ENCODE peak calls at places on chromosomes 13 and 19, in four cellular contexts. One of them, this sample, is unnamed. For H3K36me3, the result is how much of the 10 kb centered on the place peaks cover.

GRCh38 chr13:104586010-104586746 is 1520.0 kb upstream of the SLC10A2 start:
- DNase-seq in CD4-positive, CD25-positive, alpha-beta regulatory T cell: no peak
- DNase-seq in gastrocnemius medialis: no peak
- DNase-seq in brain microvascular endothelial cell: peak
- DNase-seq in this sample: no peak

GRCh38 chr19:58097783-58098681 is at the start of gene ZSCAN18:
- DNase-seq in CD4-positive, CD25-positive, alpha-beta regulatory T cell: peak
- DNase-seq in gastrocnemius medialis: peak
- DNase-seq in brain microvascular endothelial cell: peak
- DNase-seq in this sample: peak

GRCh38 chr19:11422163-11423068 is 3.3 kb upstream of the RGL3 start:
- DNase-seq in CD4-positive, CD25-positive, alpha-beta regulatory T cell: peak
- DNase-seq in gastrocnemius medialis: peak
- DNase-seq in brain microvascular endothelial cell: peak
- DNase-seq in this sample: peak

GRCh38 chr13:73215807-73216206 is 157.0 kb downstream of the KLF5 start:
- DNase-seq in CD4-positive, CD25-positive, alpha-beta regulatory T cell: no peak
- DNase-seq in gastrocnemius medialis: no peak
- DNase-seq in brain microvascular endothelial cell: peak
- DNase-seq in this sample: no peak

GRCh38 chr13:73304442-73304841 is 245.6 kb downstream of the KLF5 start:
- DNase-seq in CD4-positive, CD25-positive, alpha-beta regulatory T cell: no peak
- DNase-seq in gastrocnemius medialis: no peak
- DNase-seq in brain microvascular endothelial cell: no peak
- DNase-seq in this sample: no peak

GRCh38 chr13:27053902-27054595 is 117.6 kb downstream of the USP12 start:
- DNase-seq in CD4-positive, CD25-positive, alpha-beta regulatory T cell: no peak
- DNase-seq in gastrocnemius medialis: no peak
- DNase-seq in brain microvascular endothelial cell: peak
- DNase-seq in this sample: no peak

GRCh38 chr13:49840266-49840665 is 47.8 kb upstream of the KPNA3 start:
- DNase-seq in CD4-positive, CD25-positive, alpha-beta regulatory T cell: no peak
- DNase-seq in gastrocnemius medialis: no peak
- DNase-seq in brain microvascular endothelial cell: no peak
- DNase-seq in this sample: no peak

GRCh38 chr13:42699922-42700321 is 81.5 kb upstream of the FAM216B start:
- DNase-seq in CD4-positive, CD25-positive, alpha-beta regulatory T cell: no peak
- DNase-seq in gastrocnemius medialis: no peak
- DNase-seq in brain microvascular endothelial cell: no peak
- DNase-seq in this sample: no peak

GRCh38 chr19:3115411-3115810 is 20.4 kb upstream of the GNA15 start:
- DNase-seq in CD4-positive, CD25-positive, alpha-beta regulatory T cell: no peak
- DNase-seq in gastrocnemius medialis: no peak
- DNase-seq in brain microvascular endothelial cell: no peak
- DNase-seq in this sample: no peak
- H3K36me3 ChIP-seq in CD4-positive, CD25-positive, alpha-beta regulatory T cell: under half
- H3K36me3 ChIP-seq in gastrocnemius medialis: under half
- H3K36me3 ChIP-seq in brain microvascular endothelial cell: under half
- H3K36me3 ChIP-seq in this sample: under half

DNA sequence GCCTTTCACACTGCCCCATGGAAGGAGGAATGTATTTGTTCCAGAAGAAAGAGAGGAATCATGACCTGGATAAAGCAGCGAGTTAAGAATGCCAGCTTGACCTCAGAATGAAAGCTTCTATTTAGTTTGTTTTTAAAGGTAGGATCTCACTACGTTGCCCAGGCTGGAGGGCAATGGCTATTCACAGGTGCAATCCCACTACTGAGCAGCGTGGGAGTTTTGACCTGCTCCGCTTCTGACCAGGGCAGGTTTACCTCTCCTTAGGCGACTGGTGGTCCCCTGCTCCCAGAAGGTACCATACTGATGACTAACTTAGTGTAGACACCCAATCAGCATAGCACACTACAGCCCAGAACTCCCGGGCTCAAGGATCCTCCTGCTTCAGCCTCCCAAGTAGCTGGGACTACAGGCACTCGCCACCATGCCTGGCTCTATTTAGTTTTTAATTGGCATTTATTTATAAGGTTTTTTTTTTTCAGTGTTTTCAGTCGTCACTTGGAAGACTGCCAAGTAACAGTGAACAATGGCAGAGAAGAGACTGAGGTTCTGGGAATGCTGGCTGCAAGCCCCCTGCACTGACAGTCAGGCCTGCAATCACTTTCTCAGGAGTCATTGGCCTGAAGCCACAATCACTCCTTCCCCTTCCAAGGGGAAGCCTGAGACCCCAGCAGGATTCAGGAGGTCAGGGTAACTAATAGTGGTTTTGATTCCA is 73.1 kb downstream of the EPS15L1 start:
- DNase-seq in CD4-positive, CD25-positive, alpha-beta regulatory T cell: no peak
- DNase-seq in gastrocnemius medialis: no peak
- DNase-seq in brain microvascular endothelial cell: no peak
- DNase-seq in this sample: no peak
- H3K36me3 ChIP-seq in CD4-positive, CD25-positive, alpha-beta regulatory T cell: under half
- H3K36me3 ChIP-seq in gastrocnemius medialis: under half
- H3K36me3 ChIP-seq in brain microvascular endothelial cell: under half
- H3K36me3 ChIP-seq in this sample: half or more

DNA sequence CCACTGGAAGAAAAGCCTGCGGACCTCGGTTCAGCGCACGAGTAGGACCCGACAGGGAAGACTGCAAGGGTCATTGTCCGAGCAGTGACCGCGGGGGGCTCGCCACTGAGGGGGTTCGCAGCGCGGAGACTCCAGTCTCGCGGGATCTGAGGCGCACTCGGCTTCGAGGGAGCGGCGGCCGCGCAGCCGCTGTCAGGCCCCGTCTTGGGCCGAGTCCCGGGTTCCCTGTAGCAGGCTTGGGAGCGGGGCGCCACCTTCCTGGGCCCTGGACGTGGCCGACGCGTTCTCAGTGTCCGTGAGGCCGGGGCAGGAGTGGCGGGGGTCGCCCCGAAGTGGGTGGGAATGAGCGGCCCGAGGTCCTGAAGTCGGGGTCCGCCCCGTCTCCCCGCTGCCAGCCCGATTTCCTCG is 474 bp upstream of the FAM174C start:
- DNase-seq in CD4-positive, CD25-positive, alpha-beta regulatory T cell: peak
- DNase-seq in gastrocnemius medialis: no peak
- DNase-seq in brain microvascular endothelial cell: no peak
- DNase-seq in this sample: no peak
- H3K36me3 ChIP-seq in CD4-positive, CD25-positive, alpha-beta regulatory T cell: under half
- H3K36me3 ChIP-seq in gastrocnemius medialis: half or more
- H3K36me3 ChIP-seq in brain microvascular endothelial cell: under half
- H3K36me3 ChIP-seq in this sample: under half

GRCh38 chr19:43731854-43732253 is 16.0 kb downstream of the IRGC start:
- DNase-seq in CD4-positive, CD25-positive, alpha-beta regulatory T cell: no peak
- DNase-seq in gastrocnemius medialis: no peak
- DNase-seq in brain microvascular endothelial cell: no peak
- DNase-seq in this sample: no peak

GRCh38 chr19:43731346-43731745 is 15.5 kb downstream of the IRGC start:
- DNase-seq in CD4-positive, CD25-positive, alpha-beta regulatory T cell: no peak
- DNase-seq in gastrocnemius medialis: no peak
- DNase-seq in brain microvascular endothelial cell: no peak
- DNase-seq in this sample: no peak

GRCh38 chr19:43738780-43739211 is 16.0 kb downstream of the SMG9 start:
- DNase-seq in CD4-positive, CD25-positive, alpha-beta regulatory T cell: no peak
- DNase-seq in gastrocnemius medialis: no peak
- DNase-seq in brain microvascular endothelial cell: no peak
- DNase-seq in this sample: no peak

GRCh38 chr19:43735957-43736356 is 18.8 kb downstream of the SMG9 start:
- DNase-seq in CD4-positive, CD25-positive, alpha-beta regulatory T cell: no peak
- DNase-seq in gastrocnemius medialis: no peak
- DNase-seq in brain microvascular endothelial cell: peak
- DNase-seq in this sample: no peak

DNA sequence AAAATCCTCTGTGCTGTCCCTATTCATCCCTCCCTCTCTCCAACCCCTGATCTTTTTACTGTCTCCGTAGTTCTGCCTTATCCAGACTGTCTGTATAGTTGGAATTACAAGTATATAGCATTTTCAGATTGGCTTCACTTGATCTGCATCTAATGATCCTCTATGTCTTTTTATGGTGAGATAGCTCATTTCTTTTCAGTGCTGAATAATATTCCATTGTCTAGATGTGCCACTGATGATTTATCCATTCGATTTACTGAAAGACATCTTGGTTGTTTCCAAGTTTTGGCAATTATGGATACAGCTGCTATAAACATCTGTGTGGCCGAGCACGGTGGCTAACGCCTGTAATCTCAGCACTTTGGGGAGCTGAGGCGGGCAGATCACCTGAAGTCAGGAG is 19.1 kb downstream of the IRGC start:
- DNase-seq in CD4-positive, CD25-positive, alpha-beta regulatory T cell: no peak
- DNase-seq in gastrocnemius medialis: no peak
- DNase-seq in brain microvascular endothelial cell: no peak
- DNase-seq in this sample: no peak
- H3K36me3 ChIP-seq in CD4-positive, CD25-positive, alpha-beta regulatory T cell: half or more
- H3K36me3 ChIP-seq in gastrocnemius medialis: half or more
- H3K36me3 ChIP-seq in brain microvascular endothelial cell: half or more
- H3K36me3 ChIP-seq in this sample: half or more

GRCh38 chr13:48086272-48086671 is 8.6 kb downstream of the MED4 start:
- DNase-seq in CD4-positive, CD25-positive, alpha-beta regulatory T cell: no peak
- DNase-seq in gastrocnemius medialis: no peak
- DNase-seq in brain microvascular endothelial cell: no peak
- DNase-seq in this sample: no peak

GRCh38 chr13:48078251-48078656 is 16.6 kb downstream of the MED4 start:
- DNase-seq in CD4-positive, CD25-positive, alpha-beta regulatory T cell: peak
- DNase-seq in gastrocnemius medialis: no peak
- DNase-seq in brain microvascular endothelial cell: no peak
- DNase-seq in this sample: peak

DNA sequence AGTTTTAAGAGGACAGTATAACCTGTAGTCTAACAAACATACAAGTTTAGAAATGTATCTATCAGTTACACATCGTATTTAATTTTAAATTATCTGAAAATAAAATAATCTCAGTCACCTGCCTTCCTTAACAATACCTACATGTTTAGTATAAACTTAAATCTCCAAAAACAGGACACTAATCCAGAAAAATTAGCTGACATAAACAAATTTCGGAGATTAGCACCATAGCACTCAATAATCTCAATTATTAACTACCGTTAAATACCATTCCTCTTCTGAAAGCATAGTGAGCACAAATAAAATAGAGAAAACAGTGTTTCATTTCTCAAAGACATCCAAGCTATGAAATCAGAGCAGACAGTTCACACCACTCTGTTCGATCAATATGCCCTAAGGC is 13.2 kb downstream of the MED4 start:
- DNase-seq in CD4-positive, CD25-positive, alpha-beta regulatory T cell: no peak
- DNase-seq in gastrocnemius medialis: no peak
- DNase-seq in brain microvascular endothelial cell: no peak
- DNase-seq in this sample: no peak
- H3K36me3 ChIP-seq in CD4-positive, CD25-positive, alpha-beta regulatory T cell: half or more
- H3K36me3 ChIP-seq in gastrocnemius medialis: half or more
- H3K36me3 ChIP-seq in brain microvascular endothelial cell: under half
- H3K36me3 ChIP-seq in this sample: under half

GRCh38 chr19:35357867-35358573 is at the start of gene FFAR3:
- DNase-seq in CD4-positive, CD25-positive, alpha-beta regulatory T cell: peak
- DNase-seq in gastrocnemius medialis: peak
- DNase-seq in brain microvascular endothelial cell: no peak
- DNase-seq in this sample: no peak

GRCh38 chr19:35352448-35353304 is 5.0 kb downstream of the FFAR1 start:
- DNase-seq in CD4-positive, CD25-positive, alpha-beta regulatory T cell: peak
- DNase-seq in gastrocnemius medialis: no peak
- DNase-seq in brain microvascular endothelial cell: peak
- DNase-seq in this sample: no peak

GRCh38 chr19:35353635-35354034 is 4.6 kb upstream of the FFAR3 start:
- DNase-seq in CD4-positive, CD25-positive, alpha-beta regulatory T cell: no peak
- DNase-seq in gastrocnemius medialis: no peak
- DNase-seq in brain microvascular endothelial cell: no peak
- DNase-seq in this sample: no peak

GRCh38 chr19:35354898-35355297 is 3.4 kb upstream of the FFAR3 start:
- DNase-seq in CD4-positive, CD25-positive, alpha-beta regulatory T cell: no peak
- DNase-seq in gastrocnemius medialis: no peak
- DNase-seq in brain microvascular endothelial cell: no peak
- DNase-seq in this sample: no peak

GRCh38 chr19:35355851-35356460 is 2.3 kb upstream of the FFAR3 start:
- DNase-seq in CD4-positive, CD25-positive, alpha-beta regulatory T cell: no peak
- DNase-seq in gastrocnemius medialis: no peak
- DNase-seq in brain microvascular endothelial cell: no peak
- DNase-seq in this sample: no peak
- H3K36me3 ChIP-seq in CD4-positive, CD25-positive, alpha-beta regulatory T cell: under half
- H3K36me3 ChIP-seq in gastrocnemius medialis: under half
- H3K36me3 ChIP-seq in brain microvascular endothelial cell: under half
- H3K36me3 ChIP-seq in this sample: under half

GRCh38 chr19:13963603-13964105 is 11.3 kb downstream of the DCAF15 start:
- DNase-seq in CD4-positive, CD25-positive, alpha-beta regulatory T cell: no peak
- DNase-seq in gastrocnemius medialis: no peak
- DNase-seq in brain microvascular endothelial cell: no peak
- DNase-seq in this sample: no peak
- H3K36me3 ChIP-seq in CD4-positive, CD25-positive, alpha-beta regulatory T cell: under half
- H3K36me3 ChIP-seq in gastrocnemius medialis: half or more
- H3K36me3 ChIP-seq in brain microvascular endothelial cell: under half
- H3K36me3 ChIP-seq in this sample: half or more

DNA sequence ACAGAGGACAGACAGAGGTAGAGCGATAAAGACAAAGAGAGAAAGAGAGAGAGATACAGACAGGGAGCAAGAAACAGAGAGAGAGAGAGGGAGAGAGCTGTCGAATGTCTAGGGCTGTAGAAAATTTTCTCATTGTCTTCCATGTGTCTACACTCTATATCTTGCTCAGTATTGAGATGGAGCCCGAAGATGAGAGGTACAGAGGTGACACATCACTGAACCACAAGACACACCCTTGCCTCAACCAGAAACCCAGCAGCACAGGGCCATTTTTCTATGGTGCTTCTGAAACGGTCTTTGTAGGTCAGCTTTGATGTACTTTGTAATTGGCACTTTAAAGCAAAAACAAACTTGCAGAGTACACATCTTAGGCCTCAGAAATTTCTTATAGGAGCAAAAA is 111.9 kb downstream of the KL start:
- DNase-seq in CD4-positive, CD25-positive, alpha-beta regulatory T cell: no peak
- DNase-seq in gastrocnemius medialis: no peak
- DNase-seq in brain microvascular endothelial cell: no peak
- DNase-seq in this sample: no peak
- H3K36me3 ChIP-seq in CD4-positive, CD25-positive, alpha-beta regulatory T cell: under half
- H3K36me3 ChIP-seq in gastrocnemius medialis: under half
- H3K36me3 ChIP-seq in brain microvascular endothelial cell: half or more
- H3K36me3 ChIP-seq in this sample: under half

GRCh38 chr19:34383599-34383998 is 18.6 kb downstream of the GPI start:
- DNase-seq in CD4-positive, CD25-positive, alpha-beta regulatory T cell: no peak
- DNase-seq in gastrocnemius medialis: no peak
- DNase-seq in brain microvascular endothelial cell: no peak
- DNase-seq in this sample: no peak
- H3K36me3 ChIP-seq in CD4-positive, CD25-positive, alpha-beta regulatory T cell: half or more
- H3K36me3 ChIP-seq in gastrocnemius medialis: half or more
- H3K36me3 ChIP-seq in brain microvascular endothelial cell: half or more
- H3K36me3 ChIP-seq in this sample: under half

DNA sequence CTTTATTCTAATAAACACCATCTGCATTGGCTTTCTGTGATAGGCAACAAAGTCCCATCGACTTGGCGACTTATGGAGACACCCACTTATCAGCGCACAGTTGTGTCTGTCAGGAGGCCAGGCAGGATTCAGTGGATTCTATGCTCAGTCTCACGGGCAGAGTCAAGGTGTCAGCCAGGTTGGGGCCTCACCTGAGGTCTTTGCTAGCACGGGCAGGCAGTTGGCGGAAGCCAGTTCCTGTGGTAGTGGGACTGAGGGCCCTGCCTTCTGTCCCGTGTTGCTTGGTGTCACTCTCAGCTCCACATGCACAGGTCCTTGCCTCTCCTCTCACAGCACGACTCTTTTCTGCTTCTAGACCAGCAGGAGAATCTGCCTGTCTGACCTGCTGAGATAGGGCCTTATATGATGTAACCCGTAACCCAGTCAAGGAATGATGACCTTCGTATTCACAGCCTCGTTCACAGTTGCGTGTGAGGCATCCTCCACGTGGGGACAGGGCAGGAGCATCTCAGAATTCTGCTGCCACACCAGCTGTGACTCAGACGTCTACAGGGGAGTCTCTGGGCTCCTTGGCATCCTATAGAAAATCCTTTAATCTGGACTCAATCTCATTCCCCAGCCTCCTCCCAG is 10.0 kb downstream of the CUL4A start:
- DNase-seq in CD4-positive, CD25-positive, alpha-beta regulatory T cell: no peak
- DNase-seq in gastrocnemius medialis: no peak
- DNase-seq in brain microvascular endothelial cell: no peak
- DNase-seq in this sample: no peak
- H3K36me3 ChIP-seq in CD4-positive, CD25-positive, alpha-beta regulatory T cell: half or more
- H3K36me3 ChIP-seq in gastrocnemius medialis: under half
- H3K36me3 ChIP-seq in brain microvascular endothelial cell: under half
- H3K36me3 ChIP-seq in this sample: under half

This sample was measured in naive thymus-derived CD4-positive, alpha-beta T cell.